ENCODE peak calls at places on chromosomes 1 and 21, in four cellular contexts. R is left ventricle myocardium superior, H is AG08395, O is EL. P is an unnamed sample.

GRCh38 chr1:68049941-68050878 is at the start of gene DIRAS3:
- DNase-seq in H (peak), R (peak), O (peak), P (no peak)

GRCh38 chr21:16912075-16912474 is 600.8 kb upstream of the CXADR start:
- DNase-seq in O (peak), H (peak), R (no peak), P (no peak)

GRCh38 chr1:37556712-37557196 is at the start of gene DNALI1:
- DNase-seq in R (peak), O (peak), H (peak), P (peak)

GRCh38 chr21:21200103-21200938 is 202.1 kb downstream of the NCAM2 start:
- DNase-seq in O (peak), H (peak), R (peak), P (no peak)

GRCh38 chr21:38712076-38712475 is 93.7 kb upstream of the ETS2 start:
- DNase-seq in O (peak), R (no peak), H (peak), P (peak)

GRCh38 chr1:50265790-50266314 is 157.1 kb downstream of the ELAVL4 start:
- DNase-seq in R (peak), H (peak), O (peak), P (no peak)

GRCh38 chr1:3283849-3284248 is 170.6 kb upstream of the ARHGEF16 start:
- DNase-seq in H (peak), R (peak), O (no peak), P (no peak)

GRCh38 chr1:53014791-53015507 is 47.1 kb upstream of the PODN start:
- DNase-seq in R (peak), O (peak), H (peak), P (peak)

GRCh38 chr1:178516110-178516509 is 3.2 kb downstream of the TEX35 start:
- DNase-seq in H (no peak), R (no peak), O (no peak), P (no peak)

GRCh38 chr1:68624233-68624632 is 127.4 kb upstream of the DEPDC1 start:
- DNase-seq in R (no peak), H (no peak), O (peak), P (no peak)

GRCh38 chr1:36448530-36449051 is 1.7 kb downstream of the OSCP1 start:
- DNase-seq in R (no peak), H (no peak), O (no peak), P (no peak)

GRCh38 chr21:33403128-33403785 is at the start of gene IFNGR2:
- DNase-seq in H (peak), O (peak), R (peak), P (no peak)

GRCh38 chr1:157739229-157739901 is 37.6 kb downstream of the FCRL2 start:
- DNase-seq in R (no peak), O (no peak), H (no peak), P (no peak)

GRCh38 chr1:77348561-77348960 is 66.7 kb downstream of the AK5 start:
- DNase-seq in H (no peak), R (no peak), O (no peak), P (no peak)

GRCh38 chr21:23160914-23161313 is 2162.7 kb downstream of the NCAM2 start:
- DNase-seq in H (no peak), R (no peak), O (no peak), P (no peak)

GRCh38 chr1:240732390-240732789 is 120.4 kb upstream of the GREM2 start:
- DNase-seq in H (peak), R (no peak), O (peak), P (peak)